ENCODE peak calls at places on chromosomes 3 and 15, in four cellular contexts. R is hippocampal formation; V is activated gamma-delta T cell treated with Interleukin-2 at 50 U/mL for 16 hours; O is activated effector memory CD4-positive, alpha-beta T cell treated with anti-CD3 and anti-CD28 coated beads, Interleukin-2, amount 50 U/mL, for 16 hours. G is an unnamed sample.

GRCh38 chr15:59160880-59161593 is 45.6 kb upstream of the LDHAL6B start:
- DNase-seq in R (peak; percentile 11), V (no peak), O (no peak), G (peak; percentile 44)

GRCh38 chr15:63999177-63999576 is 47.1 kb downstream of the DAPK2 start:
- DNase-seq in R (no peak), V (no peak), O (no peak), G (no peak)

GRCh38 chr15:36903922-36904479 is 196.3 kb downstream of the MEIS2 start:
- DNase-seq in R (no peak), V (no peak), O (no peak), G (no peak)

GRCh38 chr15:65088643-65089021 is 12.1 kb downstream of the KBTBD13 start:
- DNase-seq in R (no peak), V (no peak), O (no peak), G (no peak)

GRCh38 chr15:77024273-77025065 is 29.5 kb downstream of the PSTPIP1 start:
- DNase-seq in R (peak; percentile 40), V (peak; percentile 63), O (peak; percentile 89), G (peak; percentile 89)

GRCh38 chr15:58401991-58402649 is 29.7 kb upstream of the LIPC start:
- DNase-seq in R (no peak), V (no peak), O (no peak), G (no peak)

GRCh38 chr3:139491966-139492365 is 15.7 kb upstream of the RBP2 start:
- DNase-seq in R (no peak), V (no peak), O (no peak), G (no peak)

GRCh38 chr3:14537590-14538450 is 2.3 kb downstream of the GRIP2 start:
- DNase-seq in R (no peak), V (no peak), O (no peak), G (no peak)

GRCh38 chr15:41494922-41495735 is 1.5 kb downstream of the ITPKA start:
- DNase-seq in R (no peak), V (peak; percentile 30), O (peak; percentile 77), G (no peak)

GRCh38 chr15:66774001-66774814 is 72.2 kb downstream of the SMAD6 start:
- DNase-seq in R (peak; percentile 42), V (peak; percentile 24), O (peak; percentile 68), G (peak; percentile 64)

GRCh38 chr3:29802057-29802456 is 521.2 kb downstream of the RBMS3 start:
- DNase-seq in R (no peak), V (no peak), O (no peak), G (no peak)

GRCh38 chr15:91482799-91483198 is 370.7 kb upstream of the SLCO3A1 start:
- DNase-seq in R (no peak), V (peak; percentile 17), O (no peak), G (no peak)

GRCh38 chr3:46114324-46114988 is 87.2 kb upstream of the XCR1 start:
- DNase-seq in R (no peak), V (no peak), O (no peak), G (no peak)

GRCh38 chr15:57761562-57761961 is 55.0 kb downstream of the POLR2M start:
- DNase-seq in R (no peak), V (no peak), O (no peak), G (no peak)

GRCh38 chr3:69232447-69232846 is 110.1 kb upstream of the LMOD3 start:
- DNase-seq in R (no peak), V (no peak), O (no peak), G (no peak)

GRCh38 chr3:191136347-191136746 is 62.7 kb upstream of the OSTN start:
- DNase-seq in R (no peak), V (no peak), O (no peak), G (no peak)

GRCh38 chr15:40500584-40501330 is 30.0 kb downstream of the CHST14 start:
- DNase-seq in R (no peak), V (no peak), O (no peak), G (no peak)

GRCh38 chr3:113183748-113184661 is 27.4 kb upstream of the BOC start:
- DNase-seq in R (no peak), V (no peak), O (no peak), G (no peak)

GRCh38 chr3:78867409-78868372 is 900.1 kb downstream of the ROBO1 start:
- DNase-seq in R (no peak), V (no peak), O (no peak), G (no peak)

G was measured in head of caudate nucleus.